ENCODE peak calls at places on chromosomes 6 and 20, in ten cellular contexts. V is activated naive CD8-positive, alpha-beta T cell treated with anti-CD3 and anti-CD28 coated beads for 36 hours; U is skeletal muscle cell; J is iPS-NIHi11; T is A549; Y is glutamatergic neuron; R is uterus; H is activated CD4-positive, CD25-positive, alpha-beta regulatory T cell treated with anti-CD3 and anti-CD28 coated beads, Interleukin-2, amount 50 U/mL, for 16 hours; C is D341Med; I is CD8-positive, alpha-beta memory T cell. D is an unnamed sample.

GRCh38 chr6:136599324-136600011 is 49.2 kb upstream of the MAP7 start:
- DNase-seq in V (no peak), U (no peak), J (no peak), T (no peak), Y (no peak), R (no peak), H (no peak), C (no peak), I (no peak), D (no peak)

GRCh38 chr6:126886106-126886505 is 232.4 kb upstream of the RSPO3 start:
- DNase-seq in V (no peak), U (peak; percentile 30), J (no peak), T (no peak), Y (no peak), R (no peak), H (no peak), C (no peak), I (no peak), D (no peak)

GRCh38 chr6:56223995-56224394 is 23.4 kb downstream of the COL21A1 start:
- DNase-seq in V (no peak), U (peak; percentile 98), J (no peak), T (peak; percentile 17), Y (no peak), R (peak; percentile 38), H (no peak), C (no peak), I (no peak), D (no peak)

GRCh38 chr20:6698056-6698455 is 69.4 kb upstream of the BMP2 start:
- DNase-seq in V (no peak), U (no peak), J (peak; percentile 27), T (peak; percentile 25), Y (no peak), R (no peak), H (no peak), C (no peak), I (no peak), D (no peak)

GRCh38 chr6:28124350-28124970 is at the start of gene ZSCAN16:
- DNase-seq in V (peak; percentile 80), U (no peak), J (peak; percentile 88), T (peak; percentile 67), Y (peak; percentile 94), R (peak; percentile 70), H (peak; percentile 59), C (peak; percentile 91), I (peak; percentile 83), D (peak; percentile 37)

GRCh38 chr6:165943908-165944307 is 223.7 kb downstream of the TBXT start:
- DNase-seq in V (no peak), U (no peak), J (no peak), T (no peak), Y (no peak), R (no peak), H (no peak), C (no peak), I (no peak), D (no peak)

GRCh38 chr6:160227769-160228161 is 30.9 kb downstream of the SLC22A2 start:
- DNase-seq in V (no peak), U (no peak), J (no peak), T (no peak), Y (no peak), R (no peak), H (no peak), C (no peak), I (no peak), D (no peak)

GRCh38 chr6:131949909-131950766 is 1.0 kb downstream of the CCN2 start:
- DNase-seq in V (peak; percentile 18), U (peak; percentile 73), J (peak; percentile 56), T (peak; percentile 50), Y (peak; percentile 88), R (peak; percentile 87), H (no peak), C (peak; percentile 74), I (no peak), D (peak; percentile 4)

GRCh38 chr20:23367770-23368169 is 5.8 kb downstream of the GZF1 start:
- DNase-seq in V (no peak), U (no peak), J (no peak), T (no peak), Y (no peak), R (no peak), H (no peak), C (no peak), I (no peak), D (no peak)

GRCh38 chr20:47274449-47275108 is 81.9 kb downstream of the ZMYND8 start:
- DNase-seq in V (peak; percentile 36), U (peak; percentile 86), J (no peak), T (peak; percentile 93), Y (no peak), R (no peak), H (no peak), C (no peak), I (no peak), D (no peak)

GRCh38 chr6:96570053-96570452 is 7.1 kb downstream of the FHL5 start:
- DNase-seq in V (no peak), U (no peak), J (no peak), T (no peak), Y (no peak), R (no peak), H (no peak), C (no peak), I (no peak), D (no peak)

GRCh38 chr6:25934735-25935313 is 4.3 kb upstream of the SLC17A2 start:
- DNase-seq in V (no peak), U (no peak), J (no peak), T (no peak), Y (no peak), R (no peak), H (no peak), C (no peak), I (no peak), D (no peak)

GRCh38 chr6:26440977-26441358 is 664 bp downstream of the BTN3A3 start:
- DNase-seq in V (no peak), U (no peak), J (no peak), T (no peak), Y (no peak), R (no peak), H (no peak), C (no peak), I (no peak), D (no peak)

GRCh38 chr6:169250660-169251059 is 3.0 kb downstream of the THBS2 start:
- DNase-seq in V (no peak), U (peak; percentile 75), J (no peak), T (peak; percentile 2), Y (no peak), R (peak; percentile 73), H (no peak), C (no peak), I (no peak), D (no peak)

GRCh38 chr20:24617757-24618450 is 148.5 kb downstream of the SYNDIG1 start:
- DNase-seq in V (no peak), U (no peak), J (no peak), T (no peak), Y (no peak), R (no peak), H (no peak), C (no peak), I (no peak), D (no peak)

GRCh38 chr20:58692579-58693225 is at the start of gene NPEPL1:
- DNase-seq in V (peak; percentile 85), U (peak; percentile 27), J (peak; percentile 99), T (peak; percentile 74), Y (peak; percentile 81), R (peak; percentile 49), H (peak; percentile 31), C (peak; percentile 88), I (peak; percentile 70), D (no peak)

GRCh38 chr6:34284563-34285545 is 36.0 kb upstream of the SMIM29 start:
- DNase-seq in V (no peak), U (peak; percentile 74), J (no peak), T (no peak), Y (no peak), R (peak; percentile 38), H (no peak), C (no peak), I (no peak), D (no peak)

GRCh38 chr6:34036357-34037069 is 109.4 kb downstream of the GRM4 start:
- DNase-seq in V (no peak), U (no peak), J (no peak), T (no peak), Y (no peak), R (no peak), H (no peak), C (no peak), I (no peak), D (no peak)

GRCh38 chr20:31474097-31474436 is 860 bp downstream of the DEFB124 start:
- DNase-seq in V (no peak), U (no peak), J (no peak), T (no peak), Y (no peak), R (no peak), H (no peak), C (no peak), I (no peak), D (no peak)